ENCODE peak calls at places on chromosomes 11 and 22, in ten cellular contexts. One of them, this sample, is unnamed.

GRCh38 chr22:21587803-21588611 is 20.5 kb downstream of the UBE2L3 start:
- DNase-seq in A549: no peak
- DNase-seq in thoracic aorta: no peak
- DNase-seq in stimulated activated CD4-positive, alpha-beta T cell treated with anti-CD3 and anti-CD28 coated beads, Interleukin-2, amount 100 ng/mL, for 24 hours: peak; percentile 56
- DNase-seq in stimulated activated CD8-positive, alpha-beta memory T cell treated with anti-CD3 and anti-CD28 coated beads, Interleukin-12 subunit alpha, Interleukin-12 subunit beta, amount 100 ng/mL, for 4 hours: no peak
- DNase-seq in mucosa of gallbladder: no peak
- DNase-seq in brain microvascular endothelial cell: no peak
- DNase-seq in testis: peak; percentile 73
- DNase-seq in WTC11: no peak
- DNase-seq in activated naive CD4-positive, alpha-beta T cell: no peak
- DNase-seq in this sample: no peak

GRCh38 chr22:23237201-23237798 is 57.0 kb downstream of the BCR start:
- DNase-seq in stimulated activated CD8-positive, alpha-beta memory T cell treated with anti-CD3 and anti-CD28 coated beads, Interleukin-12 subunit alpha, Interleukin-12 subunit beta, amount 100 ng/mL, for 4 hours: no peak
- DNase-seq in WTC11: peak; percentile 62
- DNase-seq in brain microvascular endothelial cell: no peak
- DNase-seq in activated naive CD4-positive, alpha-beta T cell: no peak
- DNase-seq in stimulated activated CD4-positive, alpha-beta T cell treated with anti-CD3 and anti-CD28 coated beads, Interleukin-2, amount 100 ng/mL, for 24 hours: no peak
- DNase-seq in A549: no peak
- DNase-seq in thoracic aorta: no peak
- DNase-seq in mucosa of gallbladder: peak; percentile 35
- DNase-seq in testis: peak; percentile 88
- DNase-seq in this sample: no peak

GRCh38 chr22:27796829-27797792 is 4.4 kb downstream of the MN1 start:
- DNase-seq in stimulated activated CD8-positive, alpha-beta memory T cell treated with anti-CD3 and anti-CD28 coated beads, Interleukin-12 subunit alpha, Interleukin-12 subunit beta, amount 100 ng/mL, for 4 hours: no peak
- DNase-seq in activated naive CD4-positive, alpha-beta T cell: no peak
- DNase-seq in brain microvascular endothelial cell: no peak
- DNase-seq in thoracic aorta: no peak
- DNase-seq in stimulated activated CD4-positive, alpha-beta T cell treated with anti-CD3 and anti-CD28 coated beads, Interleukin-2, amount 100 ng/mL, for 24 hours: no peak
- DNase-seq in A549: no peak
- DNase-seq in WTC11: no peak
- DNase-seq in mucosa of gallbladder: no peak
- DNase-seq in testis: no peak
- DNase-seq in this sample: no peak

GRCh38 chr22:47301820-47302475 is 539.5 kb downstream of the TBC1D22A start:
- DNase-seq in mucosa of gallbladder: no peak
- DNase-seq in activated naive CD4-positive, alpha-beta T cell: no peak
- DNase-seq in stimulated activated CD8-positive, alpha-beta memory T cell treated with anti-CD3 and anti-CD28 coated beads, Interleukin-12 subunit alpha, Interleukin-12 subunit beta, amount 100 ng/mL, for 4 hours: no peak
- DNase-seq in brain microvascular endothelial cell: no peak
- DNase-seq in stimulated activated CD4-positive, alpha-beta T cell treated with anti-CD3 and anti-CD28 coated beads, Interleukin-2, amount 100 ng/mL, for 24 hours: no peak
- DNase-seq in A549: no peak
- DNase-seq in testis: no peak
- DNase-seq in WTC11: no peak
- DNase-seq in thoracic aorta: no peak
- DNase-seq in this sample: no peak

GRCh38 chr11:86559311-86559945 is 113.0 kb downstream of the ME3 start:
- DNase-seq in activated naive CD4-positive, alpha-beta T cell: no peak
- DNase-seq in WTC11: no peak
- DNase-seq in thoracic aorta: no peak
- DNase-seq in mucosa of gallbladder: no peak
- DNase-seq in stimulated activated CD8-positive, alpha-beta memory T cell treated with anti-CD3 and anti-CD28 coated beads, Interleukin-12 subunit alpha, Interleukin-12 subunit beta, amount 100 ng/mL, for 4 hours: no peak
- DNase-seq in brain microvascular endothelial cell: peak; percentile 94
- DNase-seq in stimulated activated CD4-positive, alpha-beta T cell treated with anti-CD3 and anti-CD28 coated beads, Interleukin-2, amount 100 ng/mL, for 24 hours: no peak
- DNase-seq in testis: peak; percentile 53
- DNase-seq in A549: no peak
- DNase-seq in this sample: no peak

GRCh38 chr11:126132319-126132718 is 69.7 kb upstream of the CDON start:
- DNase-seq in brain microvascular endothelial cell: no peak
- DNase-seq in stimulated activated CD8-positive, alpha-beta memory T cell treated with anti-CD3 and anti-CD28 coated beads, Interleukin-12 subunit alpha, Interleukin-12 subunit beta, amount 100 ng/mL, for 4 hours: no peak
- DNase-seq in testis: peak; percentile 68
- DNase-seq in A549: peak; percentile 49
- DNase-seq in mucosa of gallbladder: peak; percentile 70
- DNase-seq in activated naive CD4-positive, alpha-beta T cell: no peak
- DNase-seq in thoracic aorta: no peak
- DNase-seq in WTC11: no peak
- DNase-seq in stimulated activated CD4-positive, alpha-beta T cell treated with anti-CD3 and anti-CD28 coated beads, Interleukin-2, amount 100 ng/mL, for 24 hours: no peak
- DNase-seq in this sample: no peak

GRCh38 chr11:96275807-96276594 is 67.0 kb downstream of the MAML2 start:
- DNase-seq in A549: no peak
- DNase-seq in testis: no peak
- DNase-seq in activated naive CD4-positive, alpha-beta T cell: no peak
- DNase-seq in stimulated activated CD8-positive, alpha-beta memory T cell treated with anti-CD3 and anti-CD28 coated beads, Interleukin-12 subunit alpha, Interleukin-12 subunit beta, amount 100 ng/mL, for 4 hours: no peak
- DNase-seq in WTC11: no peak
- DNase-seq in mucosa of gallbladder: no peak
- DNase-seq in brain microvascular endothelial cell: peak; percentile 25
- DNase-seq in thoracic aorta: no peak
- DNase-seq in stimulated activated CD4-positive, alpha-beta T cell treated with anti-CD3 and anti-CD28 coated beads, Interleukin-2, amount 100 ng/mL, for 24 hours: no peak
- DNase-seq in this sample: no peak

GRCh38 chr11:124669193-124669592 is 4.3 kb downstream of the SIAE start:
- DNase-seq in A549: peak; percentile 48
- DNase-seq in WTC11: peak; percentile 30
- DNase-seq in activated naive CD4-positive, alpha-beta T cell: peak; percentile 7
- DNase-seq in testis: peak; percentile 56
- DNase-seq in stimulated activated CD8-positive, alpha-beta memory T cell treated with anti-CD3 and anti-CD28 coated beads, Interleukin-12 subunit alpha, Interleukin-12 subunit beta, amount 100 ng/mL, for 4 hours: no peak
- DNase-seq in brain microvascular endothelial cell: peak; percentile 44
- DNase-seq in thoracic aorta: no peak
- DNase-seq in stimulated activated CD4-positive, alpha-beta T cell treated with anti-CD3 and anti-CD28 coated beads, Interleukin-2, amount 100 ng/mL, for 24 hours: peak; percentile 10
- DNase-seq in mucosa of gallbladder: peak; percentile 51
- DNase-seq in this sample: peak; percentile 44

GRCh38 chr11:65538915-65539374 is 14.1 kb downstream of the SCYL1 start:
- DNase-seq in thoracic aorta: no peak
- DNase-seq in stimulated activated CD4-positive, alpha-beta T cell treated with anti-CD3 and anti-CD28 coated beads, Interleukin-2, amount 100 ng/mL, for 24 hours: no peak
- DNase-seq in testis: no peak
- DNase-seq in activated naive CD4-positive, alpha-beta T cell: no peak
- DNase-seq in brain microvascular endothelial cell: no peak
- DNase-seq in WTC11: peak; percentile 64
- DNase-seq in A549: no peak
- DNase-seq in stimulated activated CD8-positive, alpha-beta memory T cell treated with anti-CD3 and anti-CD28 coated beads, Interleukin-12 subunit alpha, Interleukin-12 subunit beta, amount 100 ng/mL, for 4 hours: no peak
- DNase-seq in mucosa of gallbladder: no peak
- DNase-seq in this sample: no peak

GRCh38 chr11:118996926-118997626 is 862 bp upstream of the CENATAC start:
- DNase-seq in testis: no peak
- DNase-seq in mucosa of gallbladder: no peak
- DNase-seq in activated naive CD4-positive, alpha-beta T cell: no peak
- DNase-seq in WTC11: no peak
- DNase-seq in stimulated activated CD4-positive, alpha-beta T cell treated with anti-CD3 and anti-CD28 coated beads, Interleukin-2, amount 100 ng/mL, for 24 hours: peak; percentile 40
- DNase-seq in thoracic aorta: no peak
- DNase-seq in A549: peak; percentile 40
- DNase-seq in stimulated activated CD8-positive, alpha-beta memory T cell treated with anti-CD3 and anti-CD28 coated beads, Interleukin-12 subunit alpha, Interleukin-12 subunit beta, amount 100 ng/mL, for 4 hours: no peak
- DNase-seq in brain microvascular endothelial cell: no peak
- DNase-seq in this sample: no peak

GRCh38 chr11:95140397-95141030 is 50.9 kb downstream of the ENDOD1 start:
- DNase-seq in A549: no peak
- DNase-seq in testis: no peak
- DNase-seq in WTC11: no peak
- DNase-seq in brain microvascular endothelial cell: peak; percentile 87
- DNase-seq in stimulated activated CD4-positive, alpha-beta T cell treated with anti-CD3 and anti-CD28 coated beads, Interleukin-2, amount 100 ng/mL, for 24 hours: no peak
- DNase-seq in thoracic aorta: no peak
- DNase-seq in stimulated activated CD8-positive, alpha-beta memory T cell treated with anti-CD3 and anti-CD28 coated beads, Interleukin-12 subunit alpha, Interleukin-12 subunit beta, amount 100 ng/mL, for 4 hours: no peak
- DNase-seq in activated naive CD4-positive, alpha-beta T cell: no peak
- DNase-seq in mucosa of gallbladder: no peak
- DNase-seq in this sample: no peak

GRCh38 chr22:50148991-50149721 is 21.4 kb upstream of the PANX2 start:
- DNase-seq in thoracic aorta: no peak
- DNase-seq in brain microvascular endothelial cell: peak; percentile 33
- DNase-seq in A549: peak; percentile 67
- DNase-seq in activated naive CD4-positive, alpha-beta T cell: peak; percentile 55
- DNase-seq in stimulated activated CD4-positive, alpha-beta T cell treated with anti-CD3 and anti-CD28 coated beads, Interleukin-2, amount 100 ng/mL, for 24 hours: peak; percentile 78
- DNase-seq in WTC11: peak; percentile 74
- DNase-seq in mucosa of gallbladder: peak; percentile 46
- DNase-seq in stimulated activated CD8-positive, alpha-beta memory T cell treated with anti-CD3 and anti-CD28 coated beads, Interleukin-12 subunit alpha, Interleukin-12 subunit beta, amount 100 ng/mL, for 4 hours: peak; percentile 38
- DNase-seq in testis: peak; percentile 48
- DNase-seq in this sample: no peak

GRCh38 chr11:117814766-117815261 is 9.7 kb downstream of the FXYD2 start:
- DNase-seq in WTC11: no peak
- DNase-seq in mucosa of gallbladder: peak; percentile 94
- DNase-seq in stimulated activated CD4-positive, alpha-beta T cell treated with anti-CD3 and anti-CD28 coated beads, Interleukin-2, amount 100 ng/mL, for 24 hours: peak; percentile 81
- DNase-seq in testis: peak; percentile 79
- DNase-seq in brain microvascular endothelial cell: no peak
- DNase-seq in stimulated activated CD8-positive, alpha-beta memory T cell treated with anti-CD3 and anti-CD28 coated beads, Interleukin-12 subunit alpha, Interleukin-12 subunit beta, amount 100 ng/mL, for 4 hours: peak; percentile 66
- DNase-seq in thoracic aorta: no peak
- DNase-seq in A549: peak; percentile 69
- DNase-seq in activated naive CD4-positive, alpha-beta T cell: peak; percentile 72
- DNase-seq in this sample: no peak

GRCh38 chr22:32444068-32444467 is 20.2 kb downstream of the BPIFC start:
- DNase-seq in mucosa of gallbladder: no peak
- DNase-seq in stimulated activated CD4-positive, alpha-beta T cell treated with anti-CD3 and anti-CD28 coated beads, Interleukin-2, amount 100 ng/mL, for 24 hours: no peak
- DNase-seq in thoracic aorta: no peak
- DNase-seq in A549: peak; percentile 59
- DNase-seq in activated naive CD4-positive, alpha-beta T cell: no peak
- DNase-seq in WTC11: peak; percentile 34
- DNase-seq in testis: peak; percentile 14
- DNase-seq in brain microvascular endothelial cell: no peak
- DNase-seq in stimulated activated CD8-positive, alpha-beta memory T cell treated with anti-CD3 and anti-CD28 coated beads, Interleukin-12 subunit alpha, Interleukin-12 subunit beta, amount 100 ng/mL, for 4 hours: no peak
- DNase-seq in this sample: no peak

GRCh38 chr11:128802358-128802981 is 64.6 kb downstream of the KCNJ1 start:
- DNase-seq in testis: no peak
- DNase-seq in stimulated activated CD8-positive, alpha-beta memory T cell treated with anti-CD3 and anti-CD28 coated beads, Interleukin-12 subunit alpha, Interleukin-12 subunit beta, amount 100 ng/mL, for 4 hours: no peak
- DNase-seq in stimulated activated CD4-positive, alpha-beta T cell treated with anti-CD3 and anti-CD28 coated beads, Interleukin-2, amount 100 ng/mL, for 24 hours: no peak
- DNase-seq in mucosa of gallbladder: no peak
- DNase-seq in WTC11: peak; percentile 56
- DNase-seq in activated naive CD4-positive, alpha-beta T cell: no peak
- DNase-seq in brain microvascular endothelial cell: peak; percentile 38
- DNase-seq in thoracic aorta: no peak
- DNase-seq in A549: peak; percentile 15
- DNase-seq in this sample: no peak

GRCh38 chr11:36375348-36376314 is 79.5 kb downstream of the PRR5L start:
- DNase-seq in WTC11: peak; percentile 23
- DNase-seq in activated naive CD4-positive, alpha-beta T cell: no peak
- DNase-seq in A549: no peak
- DNase-seq in mucosa of gallbladder: no peak
- DNase-seq in stimulated activated CD8-positive, alpha-beta memory T cell treated with anti-CD3 and anti-CD28 coated beads, Interleukin-12 subunit alpha, Interleukin-12 subunit beta, amount 100 ng/mL, for 4 hours: no peak
- DNase-seq in stimulated activated CD4-positive, alpha-beta T cell treated with anti-CD3 and anti-CD28 coated beads, Interleukin-2, amount 100 ng/mL, for 24 hours: no peak
- DNase-seq in thoracic aorta: no peak
- DNase-seq in testis: no peak
- DNase-seq in brain microvascular endothelial cell: no peak
- DNase-seq in this sample: no peak

GRCh38 chr11:106156290-106156937 is 79.0 kb downstream of the AASDHPPT start:
- DNase-seq in stimulated activated CD8-positive, alpha-beta memory T cell treated with anti-CD3 and anti-CD28 coated beads, Interleukin-12 subunit alpha, Interleukin-12 subunit beta, amount 100 ng/mL, for 4 hours: no peak
- DNase-seq in WTC11: no peak
- DNase-seq in testis: peak; percentile 47
- DNase-seq in activated naive CD4-positive, alpha-beta T cell: no peak
- DNase-seq in thoracic aorta: no peak
- DNase-seq in stimulated activated CD4-positive, alpha-beta T cell treated with anti-CD3 and anti-CD28 coated beads, Interleukin-2, amount 100 ng/mL, for 24 hours: no peak
- DNase-seq in A549: peak; percentile 47
- DNase-seq in brain microvascular endothelial cell: peak; percentile 67
- DNase-seq in mucosa of gallbladder: peak; percentile 42
- DNase-seq in this sample: peak; percentile 31

GRCh38 chr11:101863361-101863760 is 51.4 kb upstream of the CEP126 start:
- DNase-seq in stimulated activated CD8-positive, alpha-beta memory T cell treated with anti-CD3 and anti-CD28 coated beads, Interleukin-12 subunit alpha, Interleukin-12 subunit beta, amount 100 ng/mL, for 4 hours: no peak
- DNase-seq in stimulated activated CD4-positive, alpha-beta T cell treated with anti-CD3 and anti-CD28 coated beads, Interleukin-2, amount 100 ng/mL, for 24 hours: no peak
- DNase-seq in A549: no peak
- DNase-seq in thoracic aorta: no peak
- DNase-seq in brain microvascular endothelial cell: peak; percentile 28
- DNase-seq in WTC11: no peak
- DNase-seq in testis: no peak
- DNase-seq in mucosa of gallbladder: no peak
- DNase-seq in activated naive CD4-positive, alpha-beta T cell: no peak
- DNase-seq in this sample: no peak

GRCh38 chr11:69343401-69344321 is 49.7 kb downstream of the MYEOV start:
- DNase-seq in stimulated activated CD4-positive, alpha-beta T cell treated with anti-CD3 and anti-CD28 coated beads, Interleukin-2, amount 100 ng/mL, for 24 hours: no peak
- DNase-seq in activated naive CD4-positive, alpha-beta T cell: no peak
- DNase-seq in mucosa of gallbladder: peak; percentile 5
- DNase-seq in stimulated activated CD8-positive, alpha-beta memory T cell treated with anti-CD3 and anti-CD28 coated beads, Interleukin-12 subunit alpha, Interleukin-12 subunit beta, amount 100 ng/mL, for 4 hours: no peak
- DNase-seq in thoracic aorta: no peak
- DNase-seq in testis: no peak
- DNase-seq in WTC11: no peak
- DNase-seq in brain microvascular endothelial cell: no peak
- DNase-seq in A549: no peak
- DNase-seq in this sample: no peak

GRCh38 chr22:30206964-30207363 is 39.6 kb downstream of the LIF start:
- DNase-seq in testis: peak; percentile 64
- DNase-seq in WTC11: peak; percentile 71
- DNase-seq in mucosa of gallbladder: peak; percentile 86
- DNase-seq in activated naive CD4-positive, alpha-beta T cell: no peak
- DNase-seq in brain microvascular endothelial cell: peak; percentile 98
- DNase-seq in A549: peak; percentile 97
- DNase-seq in stimulated activated CD4-positive, alpha-beta T cell treated with anti-CD3 and anti-CD28 coated beads, Interleukin-2, amount 100 ng/mL, for 24 hours: no peak
- DNase-seq in thoracic aorta: no peak
- DNase-seq in stimulated activated CD8-positive, alpha-beta memory T cell treated with anti-CD3 and anti-CD28 coated beads, Interleukin-12 subunit alpha, Interleukin-12 subunit beta, amount 100 ng/mL, for 4 hours: no peak
- DNase-seq in this sample: peak; percentile 74

GRCh38 chr22:46791201-46791731 is 28.8 kb downstream of the TBC1D22A start:
- DNase-seq in A549: no peak
- DNase-seq in mucosa of gallbladder: peak; percentile 61
- DNase-seq in brain microvascular endothelial cell: peak; percentile 75
- DNase-seq in stimulated activated CD4-positive, alpha-beta T cell treated with anti-CD3 and anti-CD28 coated beads, Interleukin-2, amount 100 ng/mL, for 24 hours: peak; percentile 75
- DNase-seq in WTC11: no peak
- DNase-seq in thoracic aorta: no peak
- DNase-seq in stimulated activated CD8-positive, alpha-beta memory T cell treated with anti-CD3 and anti-CD28 coated beads, Interleukin-12 subunit alpha, Interleukin-12 subunit beta, amount 100 ng/mL, for 4 hours: peak; percentile 67
- DNase-seq in activated naive CD4-positive, alpha-beta T cell: peak; percentile 64
- DNase-seq in testis: no peak
- DNase-seq in this sample: no peak

GRCh38 chr11:73358071-73358470 is 18.1 kb upstream of the RELT start:
- DNase-seq in WTC11: no peak
- DNase-seq in mucosa of gallbladder: no peak
- DNase-seq in thoracic aorta: no peak
- DNase-seq in brain microvascular endothelial cell: no peak
- DNase-seq in activated naive CD4-positive, alpha-beta T cell: no peak
- DNase-seq in A549: no peak
- DNase-seq in stimulated activated CD4-positive, alpha-beta T cell treated with anti-CD3 and anti-CD28 coated beads, Interleukin-2, amount 100 ng/mL, for 24 hours: no peak
- DNase-seq in stimulated activated CD8-positive, alpha-beta memory T cell treated with anti-CD3 and anti-CD28 coated beads, Interleukin-12 subunit alpha, Interleukin-12 subunit beta, amount 100 ng/mL, for 4 hours: no peak
- DNase-seq in testis: no peak
- DNase-seq in this sample: no peak

GRCh38 chr22:27474711-27475547 is 326.6 kb downstream of the MN1 start:
- DNase-seq in activated naive CD4-positive, alpha-beta T cell: no peak
- DNase-seq in brain microvascular endothelial cell: peak; percentile 91
- DNase-seq in stimulated activated CD4-positive, alpha-beta T cell treated with anti-CD3 and anti-CD28 coated beads, Interleukin-2, amount 100 ng/mL, for 24 hours: no peak
- DNase-seq in stimulated activated CD8-positive, alpha-beta memory T cell treated with anti-CD3 and anti-CD28 coated beads, Interleukin-12 subunit alpha, Interleukin-12 subunit beta, amount 100 ng/mL, for 4 hours: no peak
- DNase-seq in A549: peak; percentile 68
- DNase-seq in thoracic aorta: no peak
- DNase-seq in testis: no peak
- DNase-seq in WTC11: peak; percentile 76
- DNase-seq in mucosa of gallbladder: peak; percentile 49
- DNase-seq in this sample: peak; percentile 82

GRCh38 chr11:64590763-64591221 is at the start of gene SLC22A12:
- DNase-seq in brain microvascular endothelial cell: no peak
- DNase-seq in mucosa of gallbladder: no peak
- DNase-seq in stimulated activated CD4-positive, alpha-beta T cell treated with anti-CD3 and anti-CD28 coated beads, Interleukin-2, amount 100 ng/mL, for 24 hours: no peak
- DNase-seq in activated naive CD4-positive, alpha-beta T cell: no peak
- DNase-seq in stimulated activated CD8-positive, alpha-beta memory T cell treated with anti-CD3 and anti-CD28 coated beads, Interleukin-12 subunit alpha, Interleukin-12 subunit beta, amount 100 ng/mL, for 4 hours: no peak
- DNase-seq in WTC11: no peak
- DNase-seq in testis: no peak
- DNase-seq in thoracic aorta: no peak
- DNase-seq in A549: no peak
- DNase-seq in this sample: no peak

GRCh38 chr11:18046116-18046777 is at the start of gene TPH1:
- DNase-seq in stimulated activated CD8-positive, alpha-beta memory T cell treated with anti-CD3 and anti-CD28 coated beads, Interleukin-12 subunit alpha, Interleukin-12 subunit beta, amount 100 ng/mL, for 4 hours: no peak
- DNase-seq in mucosa of gallbladder: peak; percentile 26
- DNase-seq in WTC11: peak; percentile 68
- DNase-seq in stimulated activated CD4-positive, alpha-beta T cell treated with anti-CD3 and anti-CD28 coated beads, Interleukin-2, amount 100 ng/mL, for 24 hours: peak; percentile 2
- DNase-seq in thoracic aorta: peak; percentile 9
- DNase-seq in brain microvascular endothelial cell: peak; percentile 34
- DNase-seq in testis: peak; percentile 57
- DNase-seq in activated naive CD4-positive, alpha-beta T cell: no peak
- DNase-seq in A549: no peak
- DNase-seq in this sample: no peak

GRCh38 chr11:112241486-112241885 is 15.3 kb downstream of the PTS start:
- DNase-seq in stimulated activated CD8-positive, alpha-beta memory T cell treated with anti-CD3 and anti-CD28 coated beads, Interleukin-12 subunit alpha, Interleukin-12 subunit beta, amount 100 ng/mL, for 4 hours: no peak
- DNase-seq in stimulated activated CD4-positive, alpha-beta T cell treated with anti-CD3 and anti-CD28 coated beads, Interleukin-2, amount 100 ng/mL, for 24 hours: no peak
- DNase-seq in mucosa of gallbladder: no peak
- DNase-seq in activated naive CD4-positive, alpha-beta T cell: no peak
- DNase-seq in A549: no peak
- DNase-seq in testis: no peak
- DNase-seq in WTC11: no peak
- DNase-seq in thoracic aorta: no peak
- DNase-seq in brain microvascular endothelial cell: peak; percentile 55
- DNase-seq in this sample: no peak

GRCh38 chr11:23991140-23991539 is 505.7 kb upstream of the LUZP2 start:
- DNase-seq in WTC11: no peak
- DNase-seq in mucosa of gallbladder: no peak
- DNase-seq in stimulated activated CD8-positive, alpha-beta memory T cell treated with anti-CD3 and anti-CD28 coated beads, Interleukin-12 subunit alpha, Interleukin-12 subunit beta, amount 100 ng/mL, for 4 hours: no peak
- DNase-seq in stimulated activated CD4-positive, alpha-beta T cell treated with anti-CD3 and anti-CD28 coated beads, Interleukin-2, amount 100 ng/mL, for 24 hours: no peak
- DNase-seq in brain microvascular endothelial cell: peak; percentile 33
- DNase-seq in testis: no peak
- DNase-seq in A549: no peak
- DNase-seq in thoracic aorta: no peak
- DNase-seq in activated naive CD4-positive, alpha-beta T cell: no peak
- DNase-seq in this sample: no peak

GRCh38 chr11:112448806-112449205 is 188.1 kb upstream of the PLET1 start:
- DNase-seq in activated naive CD4-positive, alpha-beta T cell: no peak
- DNase-seq in brain microvascular endothelial cell: no peak
- DNase-seq in mucosa of gallbladder: no peak
- DNase-seq in WTC11: no peak
- DNase-seq in stimulated activated CD8-positive, alpha-beta memory T cell treated with anti-CD3 and anti-CD28 coated beads, Interleukin-12 subunit alpha, Interleukin-12 subunit beta, amount 100 ng/mL, for 4 hours: no peak
- DNase-seq in testis: no peak
- DNase-seq in thoracic aorta: no peak
- DNase-seq in stimulated activated CD4-positive, alpha-beta T cell treated with anti-CD3 and anti-CD28 coated beads, Interleukin-2, amount 100 ng/mL, for 24 hours: no peak
- DNase-seq in A549: no peak
- DNase-seq in this sample: no peak